ENCODE peak calls at places on chromosome 5, in five cellular contexts. Z, D, K, V and C are unnamed samples.

GRCh38 chr5:17803976-17804375 is 169.7 kb downstream of the TAF11L14 start:
- DNase-seq in D (no peak), Z (no peak), V (no peak), K (no peak), C (no peak)

GRCh38 chr5:168404366-168404765 is 81.9 kb upstream of the RARS1 start:
- DNase-seq in V (peak; percentile 86), K (no peak), Z (no peak), D (peak; percentile 92), C (no peak)

GRCh38 chr5:9838906-9839305 is 208.8 kb upstream of the TAS2R1 start:
- DNase-seq in K (no peak), D (no peak), V (no peak), Z (no peak), C (no peak)

GRCh38 chr5:172764861-172765765 is 5.9 kb downstream of the DUSP1 start:
- DNase-seq in Z (peak; percentile 92), K (peak; percentile 94), D (peak; percentile 99), V (peak; percentile 100), C (peak; percentile 98)

GRCh38 chr5:149030838-149031397 is 31.9 kb downstream of the SH3TC2 start:
- DNase-seq in K (no peak), D (no peak), Z (no peak), V (no peak), C (no peak)

GRCh38 chr5:19927919-19928318 is 60.1 kb downstream of the CDH18 start:
- DNase-seq in D (peak; percentile 61), Z (peak; percentile 11), V (no peak), K (peak; percentile 70), C (no peak)

GRCh38 chr5:9294793-9295465 is 250.9 kb downstream of the SEMA5A start:
- DNase-seq in K (no peak), Z (no peak), D (no peak), V (no peak), C (no peak)

GRCh38 chr5:117039035-117039434 is 464.4 kb upstream of the SEMA6A start:
- DNase-seq in Z (no peak), D (no peak), K (no peak), V (no peak), C (no peak)

GRCh38 chr5:166358127-166358840 is 1933.2 kb upstream of the WWC1 start:
- DNase-seq in Z (no peak), V (no peak), D (no peak), K (no peak), C (no peak)

GRCh38 chr5:109739741-109740140 is 50.0 kb downstream of the MAN2A1 start:
- DNase-seq in D (peak; percentile 55), K (peak; percentile 78), Z (peak; percentile 24), V (peak; percentile 15), C (no peak)

GRCh38 chr5:159975462-159976019 is 33.4 kb upstream of the TTC1 start:
- DNase-seq in D (peak; percentile 97), Z (no peak), K (no peak), V (peak; percentile 97), C (peak; percentile 26)

GRCh38 chr5:119393201-119393691 is 37.4 kb downstream of the TNFAIP8 start:
- DNase-seq in Z (no peak), D (no peak), V (no peak), K (no peak), C (no peak)

GRCh38 chr5:134549714-134550113 is 24.2 kb downstream of the JADE2 start:
- DNase-seq in Z (no peak), K (no peak), V (peak; percentile 92), D (peak; percentile 84), C (no peak)

GRCh38 chr5:43019615-43020293 is 20.4 kb downstream of the ANXA2R start:
- DNase-seq in Z (no peak), K (peak; percentile 74), V (peak; percentile 53), D (peak; percentile 91), C (peak; percentile 51)

GRCh38 chr5:94621763-94622162 is 3.3 kb downstream of the SLF1 start:
- DNase-seq in V (no peak), K (no peak), Z (no peak), D (no peak), C (no peak)

GRCh38 chr5:102561894-102562760 is 63.3 kb upstream of the SLCO6A1 start:
- DNase-seq in K (peak; percentile 84), V (peak; percentile 48), D (peak; percentile 1), Z (peak; percentile 27), C (peak; percentile 39)

GRCh38 chr5:65482280-65482726 is 583 bp upstream of the ADAMTS6 start:
- DNase-seq in K (no peak), D (peak; percentile 58), Z (no peak), V (peak; percentile 64), C (no peak)

GRCh38 chr5:66242050-66242449 is 98.0 kb downstream of the SREK1 start:
- DNase-seq in V (peak; percentile 22), Z (no peak), K (no peak), D (no peak), C (no peak)

GRCh38 chr5:76954383-76954763 is 1.5 kb downstream of the CRHBP start:
- DNase-seq in Z (no peak), V (no peak), K (no peak), D (no peak), C (no peak)

GRCh38 chr5:89769975-89770374 is 639.6 kb downstream of the CETN3 start:
- DNase-seq in V (peak; percentile 29), Z (no peak), K (no peak), D (peak; percentile 1), C (no peak)

GRCh38 chr5:87300744-87301143 is 33.1 kb downstream of the RASA1 start:
- DNase-seq in D (peak; percentile 94), V (peak; percentile 98), K (no peak), Z (no peak), C (peak; percentile 73)

GRCh38 chr5:37631939-37632338 is 207.9 kb downstream of the GDNF start:
- DNase-seq in D (peak; percentile 17), Z (no peak), K (no peak), V (no peak), C (no peak)

GRCh38 chr5:143135832-143136551 is 267.5 kb downstream of the NR3C1 start:
- DNase-seq in Z (no peak), K (no peak), D (peak; percentile 17), V (no peak), C (no peak)
- H3K4me2 ChIP-seq in Z (no peak overlapping the region), K (no peak overlapping the region), D (no peak overlapping the region), V (no peak overlapping the region), C (no peak overlapping the region)

DNA sequence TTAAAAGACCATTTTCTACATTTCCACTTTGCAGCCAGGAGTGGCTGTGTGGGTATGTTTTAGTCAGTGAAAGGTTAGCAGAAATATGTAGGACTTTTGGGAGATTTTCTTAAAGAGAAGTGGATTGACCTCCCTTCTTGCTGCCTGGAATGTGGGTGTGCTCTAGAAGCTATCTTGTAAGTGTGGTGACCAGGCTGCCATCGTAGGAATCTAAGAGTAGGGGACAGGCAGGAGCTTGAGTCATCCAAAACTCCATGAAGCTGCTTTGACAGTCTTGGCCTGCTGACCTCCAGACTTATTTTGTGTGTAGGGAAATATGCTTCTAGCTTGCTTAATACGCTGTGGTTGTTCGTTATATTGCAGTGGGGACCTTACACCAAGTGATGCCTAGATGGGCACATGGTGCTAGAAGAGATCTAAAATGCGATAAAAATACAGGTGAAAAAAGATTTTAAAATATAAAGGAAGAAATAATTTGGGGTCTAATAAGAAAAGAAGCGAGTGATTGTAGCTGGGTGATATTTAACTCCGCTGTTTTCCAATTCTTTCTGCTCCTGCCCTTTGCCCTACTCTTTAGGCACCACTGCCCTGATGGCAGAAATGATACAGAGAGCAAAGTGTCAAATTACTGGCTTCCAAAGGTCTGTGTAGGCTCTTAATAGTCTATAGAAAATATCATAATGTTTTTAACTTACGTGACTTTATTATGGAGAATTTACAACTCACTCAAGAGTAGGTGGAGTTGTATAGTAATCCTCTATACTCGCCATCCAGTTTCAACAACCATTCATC is 298.2 kb upstream of the ZNF608 start:
- DNase-seq in K (no peak), Z (no peak), V (peak; percentile 6), D (no peak), C (no peak)
- H3K4me2 ChIP-seq in K (no peak overlapping the region), Z (no peak overlapping the region), V (no peak overlapping the region), D (no peak overlapping the region), C (peak overlapping the region; percentile 68)

DNA sequence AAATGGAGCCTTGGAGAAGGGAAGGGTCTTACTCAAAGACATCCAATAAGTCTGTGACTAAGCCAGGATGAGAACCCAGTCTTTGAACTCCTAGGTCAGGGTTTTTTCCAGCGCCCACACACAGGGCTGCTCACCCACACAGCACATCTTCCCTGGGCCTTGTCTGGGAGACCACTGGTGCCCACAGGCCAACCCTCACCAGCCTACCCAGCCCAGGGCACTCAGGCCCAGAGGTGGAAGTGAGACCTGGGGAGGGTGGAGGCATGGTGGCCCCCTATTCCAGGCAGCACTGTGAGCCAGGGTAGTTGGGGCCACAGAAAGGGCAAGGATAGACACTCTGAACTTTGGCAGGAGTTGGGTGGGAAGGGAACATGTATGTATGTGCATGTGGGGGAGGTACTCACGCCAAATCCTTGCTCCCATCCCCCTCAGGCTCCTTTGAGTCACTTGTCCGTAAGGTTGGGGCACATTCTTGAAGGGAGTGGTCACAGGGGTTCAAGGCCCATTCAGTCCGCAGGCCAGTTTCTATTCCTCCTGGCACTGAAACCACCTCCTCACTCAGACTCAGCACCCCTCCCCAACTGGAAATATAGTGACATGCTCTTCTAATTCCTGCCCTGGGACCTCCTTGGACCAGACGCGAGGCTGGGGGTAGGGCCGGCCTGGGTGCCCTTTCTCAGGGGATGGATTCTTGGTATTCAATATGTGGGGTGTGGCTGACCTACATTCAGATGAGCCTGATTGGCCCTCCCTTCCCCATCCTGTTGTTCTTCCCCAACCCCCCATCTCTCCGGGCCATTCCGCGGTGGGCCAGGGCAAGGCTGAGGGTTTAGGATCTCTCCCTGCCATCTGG is 2.9 kb upstream of the SLC4A9 start:
- DNase-seq in K (no peak), D (no peak), Z (no peak), V (peak; percentile 9), C (no peak)
- H3K4me2 ChIP-seq in K (no peak overlapping the region), D (peak overlapping the region; percentile 37), Z (no peak overlapping the region), V (no peak overlapping the region), C (peak overlapping the region; percentile 71)

GRCh38 chr5:124157320-124157719 is 589.1 kb downstream of the ZNF608 start:
- DNase-seq in V (peak; percentile 29), Z (no peak), K (no peak), D (no peak), C (no peak)

GRCh38 chr5:124156408-124157027 is 589.9 kb downstream of the ZNF608 start:
- DNase-seq in V (peak; percentile 27), D (peak; percentile 45), Z (no peak), K (no peak), C (no peak)

GRCh38 chr5:124161286-124161685 is 585.2 kb downstream of the ZNF608 start:
- DNase-seq in Z (no peak), K (no peak), D (no peak), V (no peak), C (no peak)

GRCh38 chr5:124162782-124163532 is 583.5 kb downstream of the ZNF608 start:
- DNase-seq in V (peak; percentile 52), K (no peak), D (peak; percentile 44), Z (no peak), C (no peak)

GRCh38 chr5:124160265-124160664 is 586.2 kb downstream of the ZNF608 start:
- DNase-seq in K (no peak), D (no peak), V (no peak), Z (no peak), C (no peak)
- H3K4me2 ChIP-seq in K (no peak overlapping the region), D (no peak overlapping the region), V (no peak overlapping the region), Z (no peak overlapping the region), C (no peak overlapping the region)

DNA sequence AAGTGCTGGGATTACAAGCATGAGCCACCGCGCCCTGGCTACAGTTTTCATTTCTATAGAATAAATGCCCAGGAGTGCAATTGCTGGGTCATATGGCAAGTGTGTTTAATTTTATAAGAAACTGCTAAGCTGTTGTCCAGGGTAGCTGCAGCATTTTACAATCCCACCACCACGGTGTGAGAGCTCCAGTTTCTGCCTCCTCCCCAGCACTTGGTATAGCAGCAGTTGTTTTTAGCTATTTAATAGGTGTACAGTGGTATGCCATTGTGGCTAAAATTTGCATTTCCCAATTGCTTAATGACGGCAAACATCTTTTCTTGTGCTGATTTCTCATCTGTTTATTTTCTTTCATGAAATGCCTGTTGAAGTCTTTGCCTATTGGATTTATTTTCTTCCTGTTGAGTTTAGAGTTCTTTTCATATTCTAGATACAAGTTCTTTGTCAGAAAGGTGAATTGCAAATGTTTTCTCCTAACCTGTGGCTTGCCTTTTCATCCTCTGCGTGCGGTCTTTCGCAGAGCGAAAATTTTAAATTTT is 100.3 kb downstream of the NDFIP1 start:
- DNase-seq in Z (no peak), D (no peak), K (no peak), V (no peak), C (no peak)
- H3K4me2 ChIP-seq in Z (no peak overlapping the region), D (no peak overlapping the region), K (no peak overlapping the region), V (no peak overlapping the region), C (no peak overlapping the region)